ENCODE peak calls at places on chromosome 11, in eight cellular contexts. Z, Y, J, F, W, Q, S and C are unnamed samples.

GRCh38 chr11:83070044-83070877 is 1.4 kb downstream of the RAB30 start:
- DNase-seq in Z (peak; percentile 44), Y (peak; percentile 53), J (peak; percentile 44), F (no peak), W (peak; percentile 17), Q (no peak), S (peak; percentile 42), C (no peak)

GRCh38 chr11:94884322-94884721 is 89.0 kb downstream of the CWC15 start:
- DNase-seq in Z (no peak), Y (no peak), J (no peak), F (no peak), W (no peak), Q (no peak), S (no peak), C (peak; percentile 76)

GRCh38 chr11:112213753-112214152 is 12.5 kb upstream of the PTS start:
- DNase-seq in Z (peak; percentile 23), Y (no peak), J (no peak), F (no peak), W (no peak), Q (no peak), S (no peak), C (no peak)

GRCh38 chr11:13061294-13061990 is 52.3 kb downstream of the RASSF10 start:
- DNase-seq in Z (no peak), Y (no peak), J (no peak), F (no peak), W (no peak), Q (no peak), S (no peak), C (no peak)

GRCh38 chr11:67126986-67127385 is 7.9 kb downstream of the KDM2A start:
- DNase-seq in Z (no peak), Y (no peak), J (no peak), F (no peak), W (no peak), Q (no peak), S (no peak), C (no peak)

GRCh38 chr11:77471520-77472234 is 2.2 kb downstream of the PAK1 start:
- DNase-seq in Z (no peak), Y (no peak), J (peak; percentile 39), F (no peak), W (no peak), Q (peak; percentile 54), S (no peak), C (no peak)

GRCh38 chr11:75534291-75535038 is 8.7 kb upstream of the GDPD5 start:
- DNase-seq in Z (no peak), Y (no peak), J (no peak), F (no peak), W (peak; percentile 16), Q (peak; percentile 44), S (no peak), C (no peak)

GRCh38 chr11:14969922-14970323 is 2.2 kb downstream of the CALCA start:
- DNase-seq in Z (peak; percentile 25), Y (no peak), J (peak; percentile 86), F (no peak), W (no peak), Q (no peak), S (no peak), C (no peak)

GRCh38 chr11:44726278-44727113 is at the start of gene TSPAN18:
- DNase-seq in Z (no peak), Y (no peak), J (peak; percentile 90), F (no peak), W (no peak), Q (no peak), S (peak; percentile 37), C (no peak)

GRCh38 chr11:68398870-68399865 is 61.4 kb upstream of the PPP6R3 start:
- DNase-seq in Z (no peak), Y (peak; percentile 6), J (no peak), F (no peak), W (no peak), Q (no peak), S (peak; percentile 73), C (no peak)

GRCh38 chr11:47396049-47396320 is 12.4 kb upstream of the SLC39A13 start:
- DNase-seq in Z (no peak), Y (no peak), J (peak; percentile 1), F (no peak), W (no peak), Q (no peak), S (no peak), C (no peak)

GRCh38 chr11:11363674-11364073 is 10.6 kb upstream of the CSNK2A3 start:
- DNase-seq in Z (no peak), Y (no peak), J (no peak), F (no peak), W (no peak), Q (no peak), S (no peak), C (no peak)

GRCh38 chr11:108733479-108734116 is 68.7 kb downstream of the DDX10 start:
- DNase-seq in Z (peak; percentile 62), Y (no peak), J (no peak), F (peak; percentile 51), W (no peak), Q (no peak), S (no peak), C (no peak)

GRCh38 chr11:26109658-26110393 is 222.1 kb upstream of the ANO3 start:
- DNase-seq in Z (no peak), Y (no peak), J (no peak), F (no peak), W (no peak), Q (no peak), S (no peak), C (no peak)

GRCh38 chr11:86176165-86176884 is 68.2 kb upstream of the EED start:
- DNase-seq in Z (peak; percentile 36), Y (no peak), J (no peak), F (no peak), W (no peak), Q (no peak), S (no peak), C (no peak)

GRCh38 chr11:1742371-1742770 is 8.0 kb downstream of the IFITM10 start:
- DNase-seq in Z (no peak), Y (no peak), J (no peak), F (no peak), W (no peak), Q (no peak), S (no peak), C (no peak)

GRCh38 chr11:18265949-18266348 is at the start of gene SAA1:
- DNase-seq in Z (no peak), Y (no peak), J (no peak), F (no peak), W (no peak), Q (no peak), S (no peak), C (no peak)

GRCh38 chr11:77999446-77999845 is 5.0 kb upstream of the INTS4 start:
- DNase-seq in Z (no peak), Y (no peak), J (no peak), F (no peak), W (no peak), Q (no peak), S (no peak), C (no peak)

GRCh38 chr11:71563401-71563800 is 2.0 kb upstream of the KRTAP5-10 start:
- DNase-seq in Z (peak; percentile 72), Y (peak; percentile 24), J (peak; percentile 65), F (peak; percentile 11), W (no peak), Q (no peak), S (no peak), C (peak; percentile 53)

GRCh38 chr11:45180158-45180887 is 33.9 kb downstream of the PRDM11 start:
- DNase-seq in Z (no peak), Y (no peak), J (peak; percentile 81), F (no peak), W (peak; percentile 73), Q (no peak), S (peak; percentile 58), C (no peak)

GRCh38 chr11:28105869-28106268 is 2.1 kb downstream of the KIF18A start:
- DNase-seq in Z (no peak), Y (no peak), J (no peak), F (no peak), W (peak; percentile 27), Q (no peak), S (no peak), C (no peak)

GRCh38 chr11:123122341-123122740 is 60.4 kb upstream of the HSPA8 start:
- DNase-seq in Z (peak; percentile 34), Y (no peak), J (no peak), F (no peak), W (no peak), Q (no peak), S (peak; percentile 63), C (no peak)

GRCh38 chr11:18229501-18229900 is 7.1 kb downstream of the SAA4 start:
- DNase-seq in Z (no peak), Y (no peak), J (no peak), F (no peak), W (no peak), Q (no peak), S (no peak), C (no peak)

GRCh38 chr11:3214420-3214699 is 4.3 kb downstream of the MRGPRG start:
- DNase-seq in Z (no peak), Y (no peak), J (no peak), F (no peak), W (no peak), Q (no peak), S (no peak), C (no peak)

GRCh38 chr11:65435330-65435931 is 12.8 kb downstream of the NEAT1 start:
- DNase-seq in Z (no peak), Y (no peak), J (no peak), F (no peak), W (peak; percentile 24), Q (no peak), S (no peak), C (no peak)

GRCh38 chr11:130761560-130762220 is 154.6 kb downstream of the SNX19 start:
- DNase-seq in Z (no peak), Y (no peak), J (peak; percentile 52), F (no peak), W (no peak), Q (no peak), S (no peak), C (no peak)

GRCh38 chr11:108693852-108694251 is 29.0 kb downstream of the DDX10 start:
- DNase-seq in Z (peak; percentile 77), Y (peak; percentile 30), J (no peak), F (no peak), W (no peak), Q (no peak), S (no peak), C (no peak)

GRCh38 chr11:15605094-15605493 is 490.4 kb downstream of the INSC start:
- DNase-seq in Z (no peak), Y (no peak), J (no peak), F (no peak), W (no peak), Q (no peak), S (no peak), C (no peak)

GRCh38 chr11:129312741-129313587 is 62.7 kb upstream of the BARX2 start:
- DNase-seq in Z (peak; percentile 24), Y (no peak), J (no peak), F (no peak), W (no peak), Q (no peak), S (no peak), C (no peak)

GRCh38 chr11:126191379-126192073 is 19.9 kb downstream of the RPUSD4 start:
- DNase-seq in Z (no peak), Y (no peak), J (no peak), F (no peak), W (no peak), Q (no peak), S (no peak), C (no peak)

GRCh38 chr11:12794556-12795230 is 120.5 kb downstream of the TEAD1 start:
- DNase-seq in Z (no peak), Y (no peak), J (no peak), F (no peak), W (no peak), Q (no peak), S (no peak), C (no peak)

GRCh38 chr11:122085264-122085663 is 30.8 kb downstream of the BLID start:
- DNase-seq in Z (peak; percentile 72), Y (peak; percentile 90), J (no peak), F (peak; percentile 84), W (no peak), Q (no peak), S (no peak), C (no peak)

GRCh38 chr11:24324211-24324610 is 172.6 kb upstream of the LUZP2 start:
- DNase-seq in Z (peak; percentile 14), Y (no peak), J (no peak), F (peak; percentile 28), W (no peak), Q (no peak), S (no peak), C (no peak)

GRCh38 chr11:101583180-101584128 is at the start of gene TRPC6:
- DNase-seq in Z (peak; percentile 25), Y (peak; percentile 1), J (peak; percentile 73), F (no peak), W (no peak), Q (peak; percentile 27), S (peak; percentile 33), C (no peak)